ENCODE peak calls at places on chromosomes 1 and 21, in six cellular contexts. X is kidney; V is CD8-positive, alpha-beta T cell; E is right atrium auricular region; S is tibial artery; H is BE2C. G is an unnamed sample.

GRCh38 chr1:24893431-24893830 is 36.6 kb downstream of the RUNX3 start:
- DNase-seq in S (no peak), E (no peak), H (no peak), X (no peak), V (no peak), G (peak)

GRCh38 chr1:15212989-15213291 is 34.1 kb upstream of the FHAD1 start:
- DNase-seq in X (no peak), S (no peak), V (no peak), H (no peak), E (no peak), G (no peak)

GRCh38 chr1:54853096-54853792 is 33.8 kb downstream of the DHCR24 start:
- DNase-seq in E (no peak), V (no peak), H (no peak), X (no peak), S (no peak), G (peak)

GRCh38 chr1:22237433-22238093 is 94.7 kb upstream of the WNT4 start:
- DNase-seq in H (no peak), X (no peak), E (no peak), V (no peak), S (no peak), G (peak)

GRCh38 chr1:229225331-229225782 is 45.6 kb upstream of the RAB4A start:
- DNase-seq in V (no peak), E (no peak), H (no peak), X (no peak), S (no peak), G (no peak)

GRCh38 chr21:44618909-44619308 is 7.0 kb downstream of the KRTAP10-8 start:
- DNase-seq in S (no peak), E (peak), H (no peak), X (no peak), V (peak), G (no peak)

GRCh38 chr21:44485254-44485793 is 30.0 kb downstream of the LRRC3 start:
- DNase-seq in H (no peak), V (peak), X (no peak), S (peak), E (no peak), G (no peak)

GRCh38 chr1:202959276-202959620 is 1.1 kb upstream of the ADIPOR1 start:
- DNase-seq in S (no peak), H (no peak), X (no peak), V (no peak), E (no peak), G (no peak)

GRCh38 chr1:52916241-52916975 is 5.1 kb downstream of the ECHDC2 start:
- DNase-seq in V (no peak), H (no peak), X (no peak), E (no peak), S (peak), G (no peak)

GRCh38 chr1:181818943-181819342 is 242.6 kb downstream of the ZNF648 start:
- DNase-seq in X (no peak), H (no peak), E (no peak), V (no peak), S (no peak), G (no peak)
- TF ChIP-seq CTCF in X (no peak), H (no peak), E (no peak), V (no peak), S (no peak), G (no peak)

DNA sequence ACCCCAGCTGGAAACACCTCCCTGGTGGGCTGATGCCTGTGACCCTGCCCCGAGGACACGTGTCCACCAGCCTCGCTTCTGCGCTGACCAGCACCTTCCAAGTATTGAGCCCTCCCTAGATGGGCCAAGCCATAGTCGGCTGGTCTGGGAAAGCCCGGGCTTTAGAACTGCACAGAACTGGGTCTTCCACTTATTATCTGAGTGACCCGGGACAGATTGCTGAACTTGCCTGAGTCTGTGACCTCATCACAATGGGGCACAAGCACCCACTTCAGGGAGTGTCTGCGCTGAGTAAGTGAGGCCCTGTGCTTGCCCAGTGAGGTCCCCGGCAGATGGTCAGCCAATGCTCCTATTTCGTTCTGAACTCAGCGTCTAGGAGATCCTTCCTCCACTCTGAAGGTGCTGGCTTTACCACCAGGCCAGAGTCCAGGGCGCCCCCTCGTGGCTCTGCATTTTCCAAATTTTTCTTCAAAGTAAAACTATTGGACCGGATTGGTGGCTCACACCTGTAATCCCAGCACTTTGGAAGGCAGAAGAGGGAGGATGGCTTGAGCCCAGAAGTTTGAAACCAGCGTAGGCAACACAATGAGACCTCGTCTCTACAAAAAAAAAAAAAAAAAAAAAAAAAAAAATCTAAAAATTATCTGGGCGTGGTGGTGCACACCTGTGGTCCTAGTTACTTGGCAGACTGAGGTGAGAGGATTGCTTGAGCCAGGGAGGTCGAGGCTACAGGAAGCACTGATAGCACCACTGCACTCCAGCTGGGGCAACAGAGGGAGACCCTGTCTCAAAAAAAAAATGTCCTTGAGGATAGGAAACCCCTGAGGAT is 61.8 kb downstream of the FCRL5 start:
- DNase-seq in S (peak), X (no peak), V (peak), E (no peak), H (peak), G (peak)
- TF ChIP-seq CTCF in S (peak), X (peak), V (peak), E (peak), H (peak), G (peak)

GRCh38 chr1:26500488-26501175 is 28.4 kb downstream of the HMGN2 start:
- DNase-seq in S (no peak), V (peak), X (peak), H (peak), E (peak), G (peak)
- TF ChIP-seq CTCF in S (no peak), V (peak), X (no peak), H (no peak), E (no peak), G (no peak)

GRCh38 chr21:30439975-30440374 is at the start of gene KRTAP15-1:
- DNase-seq in X (no peak), V (no peak), S (no peak), H (no peak), E (no peak), G (no peak)

GRCh38 chr21:30436986-30437385 is 3.1 kb upstream of the KRTAP15-1 start:
- DNase-seq in E (no peak), X (no peak), S (no peak), V (no peak), H (no peak), G (no peak)

GRCh38 chr21:30430170-30430655 is at the start of gene KRTAP13-4:
- DNase-seq in S (no peak), H (no peak), E (no peak), V (no peak), X (peak), G (peak)

DNA sequence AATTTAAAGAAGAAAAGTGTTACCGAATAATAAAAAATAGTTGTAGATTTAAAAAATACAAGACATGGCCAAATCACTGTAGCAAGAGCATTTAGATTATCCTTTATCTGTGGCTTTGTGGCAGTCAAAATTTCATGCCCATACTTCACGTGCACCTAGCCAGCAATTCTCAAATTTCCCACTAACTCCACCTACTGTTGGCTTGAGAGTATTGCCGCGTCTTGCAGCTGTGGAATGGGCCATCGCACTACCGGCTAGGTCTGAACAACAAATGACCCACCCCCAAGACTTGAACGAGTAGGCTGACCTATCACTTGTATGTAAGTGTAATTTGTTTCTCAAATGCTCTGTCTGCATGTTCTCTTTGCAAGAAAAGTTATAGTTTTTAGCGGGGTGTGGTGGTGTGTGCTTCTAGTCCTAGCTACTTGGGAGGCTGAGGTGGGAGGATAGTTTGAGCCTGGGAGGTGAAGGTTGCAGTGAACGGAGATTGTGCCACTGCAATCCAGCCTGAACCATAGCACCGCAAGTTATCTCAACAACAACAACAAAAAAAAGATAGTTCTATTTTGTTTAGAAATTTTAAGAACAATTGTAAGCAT is 4.1 kb downstream of the KRTAP13-4 start:
- DNase-seq in E (no peak), V (no peak), X (no peak), H (peak), S (no peak), G (no peak)
- TF ChIP-seq CTCF in E (peak), V (peak), X (peak), H (peak), S (peak), G (peak)

GRCh38 chr1:242534753-242535152 is 10.3 kb upstream of the PLD5 start:
- DNase-seq in X (no peak), H (no peak), S (no peak), V (no peak), E (no peak), G (no peak)
- TF ChIP-seq CTCF in X (no peak), H (no peak), S (no peak), V (no peak), E (no peak), G (no peak)

GRCh38 chr1:2821970-2822620 is 20.6 kb upstream of the TTC34 start:
- DNase-seq in X (peak), H (peak), S (no peak), E (no peak), V (peak), G (no peak)
- TF ChIP-seq CTCF in X (peak), H (peak), S (peak), E (no peak), V (peak), G (peak)

GRCh38 chr1:162232034-162232433 is 144.6 kb downstream of the SPATA46 start:
- DNase-seq in V (no peak), S (no peak), X (no peak), E (no peak), H (no peak), G (no peak)

GRCh38 chr1:162228586-162228985 is 148.1 kb downstream of the SPATA46 start:
- DNase-seq in X (no peak), S (no peak), H (peak), V (no peak), E (no peak), G (no peak)

GRCh38 chr1:162230517-162230916 is 146.1 kb downstream of the SPATA46 start:
- DNase-seq in X (no peak), E (no peak), V (no peak), S (no peak), H (no peak), G (no peak)

GRCh38 chr1:162229534-162229933 is 147.1 kb downstream of the SPATA46 start:
- DNase-seq in H (no peak), X (no peak), V (no peak), E (no peak), S (no peak), G (no peak)

DNA sequence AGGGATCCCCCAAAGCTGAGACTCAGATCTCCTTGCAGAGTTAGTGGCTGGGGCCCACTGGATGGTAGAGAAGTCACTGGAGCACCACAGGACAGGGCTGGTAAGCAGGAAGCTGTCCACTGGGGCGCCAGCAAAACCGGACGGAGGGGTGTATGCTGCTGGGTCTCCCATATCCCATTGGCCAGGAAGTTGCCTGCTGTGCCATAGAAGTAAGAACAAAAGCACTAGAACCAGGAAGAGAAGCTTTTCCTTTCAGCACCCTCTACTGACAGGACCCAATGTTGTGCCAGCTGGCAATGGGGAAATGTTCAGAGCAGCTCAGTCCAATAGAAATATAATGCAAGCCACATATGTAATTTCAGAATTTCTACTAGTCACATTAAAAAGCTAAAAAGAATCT is 146.6 kb downstream of the SPATA46 start:
- DNase-seq in H (peak), S (no peak), X (no peak), E (no peak), V (no peak), G (no peak)
- TF ChIP-seq CTCF in H (peak), S (peak), X (peak), E (no peak), V (no peak), G (peak)

DNA sequence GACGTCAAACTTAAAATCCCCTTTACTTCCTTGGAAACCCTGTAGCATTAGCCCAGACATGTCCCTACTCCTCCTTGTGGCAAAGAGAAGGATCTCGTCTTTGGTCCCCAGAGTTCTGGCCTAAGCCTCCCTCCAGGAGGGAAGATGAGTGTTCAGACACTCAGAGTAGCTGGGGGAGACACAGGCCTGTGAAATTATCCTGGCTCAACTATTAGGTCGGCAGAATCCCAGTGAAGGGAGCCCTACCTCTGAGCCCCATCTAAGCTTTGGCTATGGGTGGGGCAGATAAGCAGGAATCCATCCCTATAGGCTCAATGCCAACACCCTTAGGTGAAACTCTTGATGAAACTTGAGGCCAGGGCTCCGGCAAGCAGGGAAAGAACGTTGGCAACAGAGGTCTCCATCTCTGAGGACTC is 1.7 kb upstream of the SFN start:
- DNase-seq in S (no peak), H (no peak), X (no peak), E (no peak), V (no peak), G (no peak)
- TF ChIP-seq CTCF in S (no peak), H (no peak), X (no peak), E (no peak), V (no peak), G (no peak)

DNA sequence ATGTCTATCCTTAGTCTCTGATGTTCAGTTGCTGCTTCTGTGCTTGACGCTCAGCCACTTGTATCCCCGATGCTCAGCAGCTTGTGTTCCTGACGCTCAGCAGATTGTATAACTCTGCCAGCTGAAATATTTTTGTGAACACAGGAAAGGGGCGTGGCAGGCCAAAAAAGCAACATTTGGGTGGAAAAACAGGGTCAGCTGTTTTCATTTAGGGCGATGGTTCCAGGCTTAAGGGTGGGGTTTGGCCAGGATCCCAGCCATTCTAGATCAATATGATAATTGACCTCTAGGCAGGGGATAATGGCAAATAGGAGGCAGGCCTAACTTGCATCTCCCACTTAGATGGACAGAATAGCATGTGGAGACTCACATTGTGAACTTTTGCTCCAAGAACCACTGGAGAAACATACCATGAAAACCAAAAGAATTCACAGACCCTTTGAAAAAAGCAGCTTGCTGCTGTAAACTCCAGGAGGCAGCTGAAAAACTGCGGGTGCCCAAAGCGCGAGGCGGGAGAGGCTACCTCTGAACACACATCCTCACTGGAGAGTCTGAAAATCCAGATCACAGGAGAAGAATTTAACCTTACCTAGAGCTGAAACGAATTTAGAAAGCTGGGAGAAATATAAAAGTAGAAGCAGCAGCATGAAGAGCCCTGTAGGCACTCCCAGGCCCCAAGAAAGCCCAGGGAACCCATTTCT is 58.3 kb downstream of the ZNF648 start:
- DNase-seq in V (no peak), X (no peak), H (no peak), E (no peak), S (no peak), G (no peak)
- TF ChIP-seq CTCF in V (no peak), X (no peak), H (no peak), E (no peak), S (no peak), G (no peak)